ENCODE peak calls at places on chromosomes 13 and 19, in five cellular contexts. H is brain microvascular endothelial cell; F is GM19239; T is astrocyte of the cerebellum; W is stimulated activated CD8-positive, alpha-beta memory T cell treated with anti-CD3 and anti-CD28 coated beads, Interleukin-15, amount 100 ng/mL, for 24 hours. D is an unnamed sample.
A peak's percentile ranks its signal among the peaks of the same experiment; 100 is the strongest.

GRCh38 chr13:107743523-107743922 is 471.8 kb downstream of the LIG4 start:
- DNase-seq in H (no peak), F (no peak), T (no peak), W (no peak), D (no peak)

GRCh38 chr19:52566121-52566520 is 4.0 kb upstream of the ZNF701 start:
- DNase-seq in H (no peak), F (no peak), T (no peak), W (no peak), D (no peak)

GRCh38 chr19:18637644-18638630 is 1.1 kb downstream of the KLHL26 start:
- DNase-seq in H (no peak), F (no peak), T (no peak), W (no peak), D (no peak)

GRCh38 chr13:59112375-59112774 is 1051.4 kb downstream of the DIAPH3 start:
- DNase-seq in H (peak; percentile 99), F (no peak), T (peak; percentile 99), W (no peak), D (peak; percentile 78)

GRCh38 chr13:39417131-39417530 is 185.9 kb downstream of the LHFPL6 start:
- DNase-seq in H (no peak), F (no peak), T (no peak), W (no peak), D (no peak)

GRCh38 chr19:2813235-2814160 is 6.2 kb upstream of the ZNF554 start:
- DNase-seq in H (no peak), F (no peak), T (no peak), W (no peak), D (no peak)

GRCh38 chr13:31909889-31910551 is 121.6 kb upstream of the FRY start:
- DNase-seq in H (peak; percentile 31), F (no peak), T (peak; percentile 54), W (peak; percentile 8), D (peak; percentile 31)

GRCh38 chr19:49006905-49007304 is 10.0 kb downstream of the LHB start:
- DNase-seq in H (no peak), F (no peak), T (no peak), W (no peak), D (no peak)

GRCh38 chr19:16136185-16137067 is 7.1 kb upstream of the HSH2D start:
- DNase-seq in H (no peak), F (no peak), T (no peak), W (no peak), D (no peak)

GRCh38 chr19:51398096-51398704 is 7.8 kb upstream of the C19orf84 start:
- DNase-seq in H (no peak), F (no peak), T (no peak), W (no peak), D (no peak)

GRCh38 chr13:48949566-48950506 is 25.9 kb upstream of the FNDC3A start:
- DNase-seq in H (no peak), F (no peak), T (no peak), W (no peak), D (no peak)

GRCh38 chr19:10061717-10062310 is 24.3 kb upstream of the SHFL start:
- DNase-seq in H (peak; percentile 3), F (no peak), T (no peak), W (no peak), D (no peak)

GRCh38 chr13:52738719-52739467 is 727 bp downstream of the CNMD start:
- DNase-seq in H (no peak), F (peak; percentile 22), T (no peak), W (no peak), D (no peak)

GRCh38 chr13:99610702-99611289 is 109.5 kb downstream of the TM9SF2 start:
- DNase-seq in H (no peak), F (no peak), T (no peak), W (no peak), D (no peak)

GRCh38 chr13:97249797-97250495 is 27.8 kb downstream of the MBNL2 start:
- DNase-seq in H (no peak), F (no peak), T (no peak), W (no peak), D (no peak)

GRCh38 chr19:54551950-54552912 is 21.4 kb upstream of the LILRA2 start:
- DNase-seq in H (no peak), F (peak; percentile 31), T (no peak), W (no peak), D (no peak)

GRCh38 chr19:45010306-45010705 is 9.0 kb downstream of the RELB start:
- DNase-seq in H (no peak), F (no peak), T (no peak), W (no peak), D (no peak)

GRCh38 chr19:1767464-1767933 is 14.2 kb downstream of the ONECUT3 start:
- DNase-seq in H (no peak), F (peak; percentile 86), T (no peak), W (peak; percentile 56), D (no peak)

GRCh38 chr19:53991224-53992113 is at the start of gene CACNG6:
- DNase-seq in H (no peak), F (no peak), T (no peak), W (no peak), D (no peak)

GRCh38 chr19:2532252-2533071 is 56.5 kb downstream of the GADD45B start:
- DNase-seq in H (peak; percentile 90), F (no peak), T (no peak), W (no peak), D (no peak)

GRCh38 chr13:40789275-40790231 is at the start of gene SLC25A15:
- DNase-seq in H (peak; percentile 45), F (peak; percentile 83), T (no peak), W (peak; percentile 50), D (no peak)

GRCh38 chr13:80400164-80400767 is 59.3 kb upstream of the SPRY2 start:
- DNase-seq in H (no peak), F (no peak), T (no peak), W (no peak), D (no peak)

GRCh38 chr19:33767898-33768413 is 28.7 kb upstream of the KCTD15 start:
- DNase-seq in H (no peak), F (no peak), T (no peak), W (no peak), D (no peak)

GRCh38 chr13:30030141-30030750 is 179.8 kb upstream of the UBL3 start:
- DNase-seq in H (no peak), F (no peak), T (no peak), W (no peak), D (no peak)

GRCh38 chr13:37429976-37430375 is 168.6 kb downstream of the POSTN start:
- DNase-seq in H (peak; percentile 65), F (no peak), T (peak; percentile 18), W (no peak), D (no peak)

GRCh38 chr19:53388904-53389303 is 6.0 kb upstream of the ZNF765 start:
- DNase-seq in H (no peak), F (no peak), T (no peak), W (no peak), D (no peak)

GRCh38 chr13:105670179-105671015 is 865.1 kb downstream of the EFNB2 start:
- DNase-seq in H (no peak), F (no peak), T (no peak), W (no peak), D (no peak)

GRCh38 chr19:34644991-34645461 is 31.9 kb downstream of the SCGB2B2 start:
- DNase-seq in H (no peak), F (no peak), T (no peak), W (no peak), D (no peak)

GRCh38 chr19:17294051-17294891 is 9.0 kb downstream of the ABHD8 start:
- DNase-seq in H (no peak), F (peak; percentile 44), T (no peak), W (peak; percentile 37), D (no peak)

GRCh38 chr19:6092329-6093286 is 17.7 kb downstream of the RFX2 start:
- DNase-seq in H (peak; percentile 73), F (no peak), T (no peak), W (no peak), D (no peak)

GRCh38 chr13:23617551-23618014 is 47.4 kb downstream of the TNFRSF19 start:
- DNase-seq in H (peak; percentile 94), F (no peak), T (peak; percentile 97), W (no peak), D (no peak)

GRCh38 chr13:47858678-47859050 is 142.4 kb downstream of the SUCLA2 start:
- DNase-seq in H (peak; percentile 65), F (no peak), T (peak; percentile 57), W (no peak), D (no peak)

D was measured in smooth muscle cell of the brain vasculature.